ENCODE peak calls at places on chromosomes 11 and 22, in four cellular contexts. One of them, this sample, is unnamed.

GRCh38 chr11:64675417-64676252 is 47.4 kb downstream of the NRXN2 start:
- DNase-seq in A549: peak; percentile 64
- DNase-seq in HepG2: no peak
- DNase-seq in K562: no peak
- DNase-seq in this sample: no peak

GRCh38 chr11:35725880-35726279 is 63.3 kb downstream of the TRIM44 start:
- DNase-seq in A549: no peak
- DNase-seq in HepG2: no peak
- DNase-seq in K562: no peak
- DNase-seq in this sample: no peak

GRCh38 chr22:32494971-32495370 is 20.4 kb downstream of the FBXO7 start:
- DNase-seq in A549: no peak
- DNase-seq in HepG2: no peak
- DNase-seq in K562: no peak
- DNase-seq in this sample: no peak

GRCh38 chr11:112996924-112997323 is 35.7 kb downstream of the NCAM1 start:
- DNase-seq in A549: no peak
- DNase-seq in HepG2: no peak
- DNase-seq in K562: no peak
- DNase-seq in this sample: no peak

GRCh38 chr11:26297179-26297970 is 34.6 kb upstream of the ANO3 start:
- DNase-seq in A549: peak; percentile 18
- DNase-seq in HepG2: peak; percentile 58
- DNase-seq in K562: peak; percentile 5
- DNase-seq in this sample: no peak

GRCh38 chr22:44199164-44199563 is 18.4 kb downstream of the PARVG start:
- DNase-seq in A549: no peak
- DNase-seq in HepG2: no peak
- DNase-seq in K562: no peak
- DNase-seq in this sample: no peak

GRCh38 chr11:126790550-126790981 is 210.0 kb downstream of the KIRREL3 start:
- DNase-seq in A549: no peak
- DNase-seq in HepG2: no peak
- DNase-seq in K562: no peak
- DNase-seq in this sample: peak; percentile 34

GRCh38 chr11:23217072-23217471 is 356.8 kb upstream of the CCDC179 start:
- DNase-seq in A549: no peak
- DNase-seq in HepG2: no peak
- DNase-seq in K562: no peak
- DNase-seq in this sample: no peak

GRCh38 chr22:48180631-48181030 is 1418.2 kb downstream of the TBC1D22A start:
- DNase-seq in A549: no peak
- DNase-seq in HepG2: no peak
- DNase-seq in K562: no peak
- DNase-seq in this sample: no peak

GRCh38 chr11:27234043-27234668 is 128.9 kb downstream of the CCDC34 start:
- DNase-seq in A549: peak; percentile 52
- DNase-seq in HepG2: peak; percentile 82
- DNase-seq in K562: no peak
- DNase-seq in this sample: no peak

GRCh38 chr11:6817668-6818067 is 18.2 kb upstream of the OR6A2 start:
- DNase-seq in A549: no peak
- DNase-seq in HepG2: no peak
- DNase-seq in K562: no peak
- DNase-seq in this sample: peak; percentile 72

GRCh38 chr11:130160460-130161090 is 993 bp downstream of the ST14 start:
- DNase-seq in A549: no peak
- DNase-seq in HepG2: no peak
- DNase-seq in K562: no peak
- DNase-seq in this sample: no peak

GRCh38 chr11:6746086-6746618 is 25.6 kb downstream of the OR2AG2 start:
- DNase-seq in A549: no peak
- DNase-seq in HepG2: no peak
- DNase-seq in K562: no peak
- DNase-seq in this sample: no peak

GRCh38 chr11:94786264-94787126 is 18.3 kb downstream of the AMOTL1 start:
- DNase-seq in A549: no peak
- DNase-seq in HepG2: peak; percentile 16
- DNase-seq in K562: no peak
- DNase-seq in this sample: peak; percentile 51

GRCh38 chr11:79262221-79262620 is 178.6 kb downstream of the TENM4 start:
- DNase-seq in A549: no peak
- DNase-seq in HepG2: no peak
- DNase-seq in K562: no peak
- DNase-seq in this sample: no peak

GRCh38 chr22:32533265-32534068 is 58.9 kb downstream of the FBXO7 start:
- DNase-seq in A549: no peak
- DNase-seq in HepG2: no peak
- DNase-seq in K562: no peak
- DNase-seq in this sample: no peak

DNA sequence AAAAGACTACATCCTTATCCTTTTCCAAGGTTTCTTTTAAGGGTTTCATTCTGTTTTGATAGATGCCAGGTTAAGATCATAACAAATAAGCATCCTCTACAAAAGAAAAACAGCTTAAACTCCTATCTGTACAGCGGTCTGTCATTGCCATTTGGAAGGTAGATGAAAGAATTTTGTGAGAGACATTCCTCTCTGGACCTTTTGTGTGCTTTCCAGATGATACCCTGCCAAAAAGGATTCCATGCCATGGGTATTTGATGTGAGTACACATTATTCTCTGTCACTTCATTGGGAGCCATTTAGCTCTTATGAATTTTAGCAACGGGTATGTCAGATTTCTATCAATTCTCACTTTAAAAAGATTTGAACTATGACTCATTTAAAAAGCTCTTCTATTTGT is 153.7 kb downstream of the GRIA4 start:
- DNase-seq in A549: no peak
- DNase-seq in HepG2: no peak
- DNase-seq in K562: no peak
- DNase-seq in this sample: no peak
- TF ChIP-seq NR3C1 in A549: no peak
- TF ChIP-seq NR3C1 in HepG2: no peak
- TF ChIP-seq NR3C1 in K562: no peak
- TF ChIP-seq NR3C1 in this sample: no peak

GRCh38 chr11:47469411-47470179 is 20.7 kb upstream of the RAPSN start:
- DNase-seq in A549: no peak
- DNase-seq in HepG2: no peak
- DNase-seq in K562: no peak
- DNase-seq in this sample: no peak
- TF ChIP-seq NR3C1 in A549: no peak
- TF ChIP-seq NR3C1 in HepG2: no peak
- TF ChIP-seq NR3C1 in K562: no peak
- TF ChIP-seq NR3C1 in this sample: no peak

GRCh38 chr22:49785841-49786451 is 41.7 kb downstream of the BRD1 start:
- DNase-seq in A549: no peak
- DNase-seq in HepG2: no peak
- DNase-seq in K562: peak; percentile 66
- DNase-seq in this sample: no peak
- TF ChIP-seq NR3C1 in A549: no peak
- TF ChIP-seq NR3C1 in HepG2: no peak
- TF ChIP-seq NR3C1 in K562: no peak
- TF ChIP-seq NR3C1 in this sample: no peak

GRCh38 chr11:119130662-119131061 is 9.3 kb downstream of the HINFP start:
- DNase-seq in A549: no peak
- DNase-seq in HepG2: peak; percentile 56
- DNase-seq in K562: no peak
- DNase-seq in this sample: no peak

GRCh38 chr11:119134389-119134978 is 13.1 kb downstream of the HINFP start:
- DNase-seq in A549: peak; percentile 47
- DNase-seq in HepG2: no peak
- DNase-seq in K562: no peak
- DNase-seq in this sample: peak; percentile 46
- TF ChIP-seq NR3C1 in A549: no peak
- TF ChIP-seq NR3C1 in HepG2: no peak
- TF ChIP-seq NR3C1 in K562: no peak
- TF ChIP-seq NR3C1 in this sample: no peak

GRCh38 chr22:37309221-37310074 is 27.1 kb downstream of the CYTH4 start:
- DNase-seq in A549: no peak
- DNase-seq in HepG2: no peak
- DNase-seq in K562: peak; percentile 35
- DNase-seq in this sample: no peak
- TF ChIP-seq NR3C1 in A549: no peak
- TF ChIP-seq NR3C1 in HepG2: no peak
- TF ChIP-seq NR3C1 in K562: no peak
- TF ChIP-seq NR3C1 in this sample: no peak

DNA sequence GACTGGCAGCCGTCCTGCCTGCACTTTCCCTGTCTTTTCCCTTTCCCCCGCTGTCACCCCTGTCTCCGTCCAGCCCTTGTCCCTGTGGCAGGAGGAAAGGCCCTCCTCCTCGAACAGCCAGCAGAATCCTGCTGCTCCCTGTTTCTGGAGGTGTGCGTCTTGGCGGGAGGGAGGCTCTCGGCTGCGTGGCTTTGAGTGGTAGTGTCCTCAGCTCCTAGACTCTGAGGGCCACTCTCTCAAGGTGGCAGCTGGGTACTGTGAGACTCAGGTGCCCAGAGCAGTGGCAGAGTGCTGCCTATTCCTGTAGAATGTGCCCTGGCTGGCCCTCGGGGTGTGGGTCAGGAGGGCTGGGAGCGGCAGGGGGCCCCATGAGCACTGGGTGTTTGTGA is 9.1 kb upstream of the RANBP1 start:
- DNase-seq in A549: no peak
- DNase-seq in HepG2: no peak
- DNase-seq in K562: no peak
- DNase-seq in this sample: no peak
- TF ChIP-seq NR3C1 in A549: no peak
- TF ChIP-seq NR3C1 in HepG2: no peak
- TF ChIP-seq NR3C1 in K562: no peak
- TF ChIP-seq NR3C1 in this sample: no peak